ENCODE peak calls at places on chromosomes 11 and 22, in nine cellular contexts. L, J, R, G, B, E, X, M and W are unnamed samples.
A peak's percentile ranks its signal among the peaks of the same experiment; 100 is the strongest.

GRCh38 chr11:1225386-1226225 is 2.7 kb downstream of the MUC5B start:
- DNase-seq in L (no peak), J (no peak), R (no peak), G (peak; percentile 3), B (no peak), E (peak; percentile 7), X (peak; percentile 44), M (peak; percentile 61), W (no peak)

GRCh38 chr11:102430158-102430836 is 22.3 kb downstream of the TMEM123 start:
- DNase-seq in L (no peak), J (no peak), R (no peak), G (no peak), B (no peak), E (no peak), X (no peak), M (no peak), W (no peak)

GRCh38 chr11:85768473-85769146 is 42.3 kb downstream of the SYTL2 start:
- DNase-seq in L (no peak), J (no peak), R (no peak), G (no peak), B (no peak), E (no peak), X (no peak), M (no peak), W (no peak)

GRCh38 chr22:50118557-50119168 is 28.9 kb downstream of the MOV10L1 start:
- DNase-seq in L (no peak), J (no peak), R (peak; percentile 63), G (no peak), B (no peak), E (peak; percentile 15), X (peak; percentile 76), M (no peak), W (peak; percentile 94)

GRCh38 chr22:48506506-48507145 is 1321.0 kb downstream of the BRD1 start:
- DNase-seq in L (no peak), J (no peak), R (no peak), G (no peak), B (no peak), E (no peak), X (no peak), M (no peak), W (no peak)

GRCh38 chr11:5234390-5234834 is at the start of gene HBD:
- DNase-seq in L (no peak), J (no peak), R (peak; percentile 13), G (no peak), B (no peak), E (no peak), X (no peak), M (no peak), W (no peak)

GRCh38 chr11:126231725-126232459 is 20.3 kb downstream of the FAM118B start:
- DNase-seq in L (no peak), J (no peak), R (no peak), G (no peak), B (no peak), E (no peak), X (no peak), M (no peak), W (no peak)

GRCh38 chr11:32328392-32328791 is 106.9 kb downstream of the WT1 start:
- DNase-seq in L (no peak), J (no peak), R (no peak), G (no peak), B (no peak), E (no peak), X (no peak), M (no peak), W (no peak)

GRCh38 chr22:42548597-42549328 is 5.0 kb upstream of the SERHL2 start:
- DNase-seq in L (no peak), J (no peak), R (no peak), G (no peak), B (no peak), E (no peak), X (no peak), M (no peak), W (no peak)

GRCh38 chr22:42549329-42550060 is 4.3 kb upstream of the SERHL2 start:
- DNase-seq in L (no peak), J (no peak), R (no peak), G (no peak), B (no peak), E (no peak), X (no peak), M (no peak), W (no peak)

DNA sequence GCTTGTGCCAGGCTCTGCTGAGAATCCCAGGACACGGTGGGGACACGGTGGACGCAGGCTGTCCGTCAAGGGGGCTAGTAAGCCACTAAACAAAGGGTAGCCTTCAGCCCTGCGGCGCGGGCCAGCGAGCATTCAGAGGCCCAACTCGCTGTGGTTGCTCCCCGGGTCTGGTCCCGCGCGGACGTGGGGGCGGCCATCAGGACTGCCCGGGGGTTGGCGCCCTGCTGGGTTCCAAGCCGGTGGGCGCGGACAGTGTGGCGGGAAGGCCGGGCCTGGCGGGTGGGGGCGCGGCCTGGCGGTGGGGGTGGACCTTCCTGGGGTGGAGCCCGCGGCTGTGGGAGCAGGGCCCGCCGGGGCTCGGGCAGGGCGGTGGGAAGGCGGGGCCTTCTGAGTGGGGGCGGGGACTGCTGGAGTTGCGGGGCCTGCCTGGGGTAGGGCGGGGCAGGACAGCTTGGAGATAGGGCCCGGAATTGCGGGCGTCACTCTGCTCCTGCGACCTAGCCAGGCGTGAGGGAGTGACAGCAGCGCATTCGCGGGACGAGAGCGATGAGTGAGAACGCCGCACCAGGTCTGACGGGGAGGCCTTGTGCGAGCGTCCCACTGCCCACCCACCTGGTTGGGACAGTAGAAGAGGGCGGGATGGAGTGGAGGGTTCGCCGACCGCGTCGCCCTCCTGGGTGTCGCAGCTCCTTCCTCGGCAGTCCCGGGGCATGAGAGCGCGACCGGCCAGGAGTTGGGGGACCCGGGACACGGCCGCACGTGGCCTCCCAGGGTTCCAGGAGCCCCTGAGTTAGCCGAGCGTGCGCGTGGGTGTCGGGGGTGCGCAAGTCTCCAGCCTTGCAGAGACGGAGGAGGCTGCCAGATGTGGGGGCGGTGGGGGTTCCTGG is at the start of gene SERHL2:
- DNase-seq in L (no peak), J (peak; percentile 75), R (peak; percentile 76), G (peak; percentile 92), B (peak; percentile 92), E (peak; percentile 95), X (peak; percentile 95), M (peak; percentile 97), W (peak; percentile 94)
- TF ChIP-seq POLR2A in L (no peak), J (peak; percentile 24), R (no peak), G (peak; percentile 30), B (no peak), E (peak; percentile 68), X (no peak), M (no peak), W (no peak)

DNA sequence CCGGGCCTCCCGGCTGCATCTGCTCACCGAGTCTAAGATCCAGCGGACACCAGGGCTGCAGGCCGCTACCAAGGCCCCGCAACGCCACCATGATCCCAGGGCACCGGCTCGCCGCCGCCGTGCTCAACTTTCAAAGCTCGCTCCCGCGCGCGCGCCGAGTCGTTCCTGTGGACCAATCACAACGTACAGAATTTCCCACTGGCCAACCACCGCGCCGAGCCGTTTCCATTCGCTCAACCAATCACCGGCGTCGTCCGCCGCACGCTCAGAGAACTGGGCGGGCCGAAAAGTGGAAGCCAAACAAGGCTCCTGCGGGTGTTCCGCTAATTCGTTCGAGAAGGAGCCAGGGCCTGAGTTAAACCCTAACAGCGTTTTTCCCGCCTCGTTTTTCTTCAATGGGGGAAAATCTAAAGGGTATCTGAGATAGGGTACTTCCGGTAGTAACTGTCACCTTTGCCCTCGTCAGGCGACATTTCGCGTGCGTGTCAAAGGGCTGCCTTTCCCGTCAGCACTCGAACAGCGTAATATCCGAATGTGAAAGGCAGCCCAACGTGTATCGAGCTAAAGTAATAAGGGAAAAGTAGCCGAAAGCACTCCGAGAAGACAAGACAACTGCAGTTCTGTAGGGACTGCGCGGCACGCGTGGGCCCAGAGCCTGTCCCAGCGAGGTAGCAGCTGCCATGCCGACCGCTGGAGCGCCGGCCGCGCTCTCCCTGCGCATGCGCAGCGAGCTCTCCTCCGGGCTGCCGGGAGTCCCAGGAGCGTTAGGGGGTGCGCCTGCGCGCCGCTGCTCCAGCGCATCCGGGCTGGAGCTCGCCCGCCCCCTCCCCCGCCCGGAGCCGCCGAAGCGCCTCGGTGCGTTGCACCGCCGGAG is at the start of the genes NCAPD3 and VPS26B:
- DNase-seq in L (peak; percentile 88), J (peak; percentile 97), R (peak; percentile 99), G (peak; percentile 97), B (peak; percentile 98), E (peak; percentile 97), X (peak; percentile 98), M (peak; percentile 98), W (peak; percentile 97)
- TF ChIP-seq POLR2A in L (peak; percentile 93), J (peak; percentile 99), R (peak; percentile 100), G (peak; percentile 99), B (peak; percentile 95), E (peak; percentile 99), X (peak; percentile 98), M (peak; percentile 29), W (peak; percentile 99)

GRCh38 chr11:65427691-65428577 is 5.3 kb downstream of the NEAT1 start:
- DNase-seq in L (peak; percentile 39), J (peak; percentile 64), R (peak; percentile 37), G (peak; percentile 76), B (peak; percentile 64), E (peak; percentile 69), X (peak; percentile 70), M (no peak), W (peak; percentile 76)

GRCh38 chr11:65425105-65425970 is 2.7 kb downstream of the NEAT1 start:
- DNase-seq in L (peak; percentile 42), J (no peak), R (peak; percentile 90), G (peak; percentile 58), B (peak; percentile 60), E (peak; percentile 69), X (peak; percentile 76), M (peak; percentile 21), W (peak; percentile 95)

GRCh38 chr11:65424200-65425104 is 1.9 kb downstream of the NEAT1 start:
- DNase-seq in L (no peak), J (no peak), R (peak; percentile 53), G (peak; percentile 65), B (peak; percentile 55), E (peak; percentile 69), X (peak; percentile 77), M (peak; percentile 68), W (peak; percentile 86)

GRCh38 chr11:65426839-65427690 is 4.5 kb downstream of the NEAT1 start:
- DNase-seq in L (peak; percentile 61), J (peak; percentile 74), R (peak; percentile 33), G (peak; percentile 84), B (peak; percentile 75), E (peak; percentile 82), X (peak; percentile 81), M (no peak), W (peak; percentile 78)

GRCh38 chr11:65425971-65426838 is 3.6 kb downstream of the NEAT1 start:
- DNase-seq in L (peak; percentile 42), J (no peak), R (peak; percentile 98), G (peak; percentile 60), B (peak; percentile 40), E (peak; percentile 60), X (peak; percentile 52), M (no peak), W (peak; percentile 92)
- TF ChIP-seq POLR2A in L (no peak), J (peak; percentile 6), R (peak; percentile 17), G (no peak), B (peak; percentile 58), E (peak; percentile 43), X (no peak), M (no peak), W (no peak)

DNA sequence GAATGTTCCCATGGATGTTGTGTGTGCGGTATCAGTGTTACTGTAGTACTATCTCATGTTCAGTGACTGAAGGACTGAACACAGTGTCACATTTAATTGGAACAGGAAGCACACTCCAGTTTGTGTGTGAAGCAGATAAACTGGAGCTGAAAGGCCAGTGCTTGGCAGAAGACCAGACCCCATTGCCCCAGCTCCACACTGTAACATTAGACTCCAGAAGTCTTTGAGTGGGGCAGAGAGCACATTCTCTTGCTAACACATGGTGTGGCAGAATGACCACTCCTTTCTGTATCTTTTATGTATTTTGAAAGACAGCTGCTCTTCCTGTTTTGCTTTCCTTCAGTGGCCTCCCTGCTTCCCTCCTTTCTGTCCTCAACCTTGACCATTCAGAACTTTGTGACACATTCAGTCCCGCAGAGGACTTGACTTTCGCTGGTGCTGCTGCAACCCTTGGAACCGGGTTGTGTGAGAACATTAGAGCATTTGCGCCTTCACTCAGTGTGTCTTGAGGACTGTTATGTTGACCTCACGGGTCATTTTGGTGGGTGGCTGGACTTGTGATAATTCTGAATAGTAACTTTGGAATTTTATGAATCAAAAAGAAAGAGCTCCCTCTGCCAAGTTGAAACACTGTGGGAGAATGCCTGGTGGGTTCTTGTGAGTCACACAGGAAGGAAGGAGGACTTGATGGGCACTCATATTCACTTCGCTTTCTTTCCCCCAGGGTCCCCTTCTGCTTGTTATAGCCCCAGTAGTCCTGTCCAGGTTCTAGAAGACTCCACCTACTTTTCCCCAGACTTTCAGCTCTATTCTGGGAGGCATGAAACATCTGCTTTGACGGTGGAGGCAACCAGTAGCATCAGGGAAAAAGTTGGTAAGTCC is 26.4 kb downstream of the AMOTL1 start:
- DNase-seq in L (peak; percentile 82), J (no peak), R (peak; percentile 67), G (peak; percentile 87), B (peak; percentile 77), E (no peak), X (peak; percentile 74), M (no peak), W (peak; percentile 74)
- TF ChIP-seq POLR2A in L (no peak), J (no peak), R (no peak), G (peak; percentile 20), B (no peak), E (no peak), X (no peak), M (no peak), W (no peak)